ENCODE peak calls at places on chromosomes 2 and 18, in eight cellular contexts. M is astrocyte, B is HCT116, S is neural progenitor cell, R is fibroblast of lung, J is PC-3, V is GM23248, W is mammary epithelial cell. A is an unnamed sample.

GRCh38 chr2:201116959-201117734 is 1.2 kb downstream of the CFLAR start:
- DNase-seq in V (peak), W (no peak), S (peak), B (peak), J (peak), M (peak), R (peak), A (peak)

GRCh38 chr2:65435625-65436168 is 3.3 kb upstream of the SPRED2 start:
- DNase-seq in V (peak), B (peak), M (peak), S (peak), R (peak), W (peak), J (peak), A (peak)

GRCh38 chr18:57737661-57738060 is 65.5 kb downstream of the ATP8B1 start:
- DNase-seq in J (peak), W (peak), S (no peak), V (peak), B (no peak), M (peak), R (peak), A (peak)

GRCh38 chr2:3463156-3463835 is 56.0 kb downstream of the ADI1 start:
- DNase-seq in S (no peak), M (no peak), J (no peak), B (no peak), R (no peak), W (no peak), V (no peak), A (no peak)

GRCh38 chr2:220533485-220533884 is 906.1 kb downstream of the SLC4A3 start:
- DNase-seq in M (peak), B (peak), J (peak), W (peak), S (peak), R (peak), V (peak), A (peak)

GRCh38 chr2:151484100-151484499 is 74.4 kb downstream of the RIF1 start:
- DNase-seq in J (no peak), S (no peak), W (no peak), R (no peak), M (no peak), B (no peak), V (no peak), A (no peak)

GRCh38 chr2:168220971-168221819 is 26.2 kb downstream of the STK39 start:
- DNase-seq in W (peak), R (no peak), S (no peak), M (peak), J (no peak), B (no peak), V (no peak), A (no peak)

GRCh38 chr18:42174909-42175308 is 219.9 kb downstream of the PIK3C3 start:
- DNase-seq in S (peak), R (no peak), B (no peak), M (peak), W (peak), V (peak), J (peak), A (peak)

GRCh38 chr2:195995499-195995898 is 73.1 kb downstream of the DNAH7 start:
- DNase-seq in S (no peak), R (no peak), J (no peak), B (no peak), V (no peak), M (no peak), W (no peak), A (no peak)

GRCh38 chr2:40210968-40211353 is 240.9 kb downstream of the SLC8A1 start:
- DNase-seq in S (no peak), R (no peak), V (no peak), M (no peak), W (no peak), J (no peak), B (no peak), A (no peak)

GRCh38 chr18:58882039-58882438 is 17.4 kb downstream of the ZNF532 start:
- DNase-seq in V (peak), R (peak), S (no peak), M (no peak), W (no peak), J (no peak), B (no peak), A (no peak)

GRCh38 chr2:105369777-105370690 is 28.8 kb downstream of the FHL2 start:
- DNase-seq in R (peak), W (peak), V (peak), S (peak), J (peak), B (peak), M (peak), A (peak)

GRCh38 chr2:74924463-74925265 is 33.8 kb upstream of the POLE4 start:
- DNase-seq in M (no peak), J (no peak), S (no peak), R (no peak), W (no peak), B (no peak), V (no peak), A (no peak)

GRCh38 chr2:70509565-70509964 is 44.1 kb downstream of the TGFA start:
- DNase-seq in S (no peak), J (peak), M (no peak), W (no peak), B (no peak), V (peak), R (no peak), A (no peak)

GRCh38 chr2:231016576-231017249 is 20.6 kb upstream of the C2orf72 start:
- DNase-seq in W (no peak), V (no peak), B (no peak), R (peak), J (no peak), M (no peak), S (no peak), A (peak)

GRCh38 chr2:235595420-235596010 is 101.7 kb downstream of the AGAP1 start:
- DNase-seq in S (peak), J (peak), V (peak), R (peak), B (peak), M (peak), W (peak), A (peak)

GRCh38 chr2:204110250-204111183 is 174.0 kb downstream of the ICOS start:
- DNase-seq in R (peak), J (no peak), S (no peak), B (no peak), V (peak), M (no peak), W (no peak), A (no peak)

GRCh38 chr2:31674446-31674845 is 93.7 kb upstream of the SRD5A2 start:
- DNase-seq in B (no peak), V (no peak), M (no peak), J (no peak), W (no peak), S (no peak), R (no peak), A (no peak)

GRCh38 chr2:38039111-38039510 is 36.8 kb downstream of the CYP1B1 start:
- DNase-seq in M (peak), V (peak), B (no peak), S (no peak), W (no peak), J (no peak), R (peak), A (no peak)

GRCh38 chr2:10036095-10036879 is 7.1 kb upstream of the KLF11 start:
- DNase-seq in M (peak), B (no peak), R (peak), S (peak), V (peak), J (peak), W (peak), A (no peak)

GRCh38 chr2:125745514-125745913 is 910.4 kb upstream of the GYPC start:
- DNase-seq in W (no peak), J (peak), B (no peak), R (peak), S (peak), M (no peak), V (peak), A (peak)

GRCh38 chr2:206442854-206443734 is at the start of gene ADAM23:
- DNase-seq in S (peak), V (peak), B (no peak), J (peak), M (peak), W (peak), R (peak), A (peak)

GRCh38 chr18:66621816-66622576 is 18.1 kb upstream of the CDH19 start:
- DNase-seq in M (no peak), B (no peak), S (peak), R (no peak), J (no peak), V (no peak), W (no peak), A (no peak)

GRCh38 chr2:28452534-28453081 is 43.3 kb upstream of the PLB1 start:
- DNase-seq in V (peak), M (no peak), J (peak), S (peak), W (no peak), R (peak), B (peak), A (peak)

GRCh38 chr2:221553333-221553732 is 18.8 kb downstream of the EPHA4 start:
- DNase-seq in V (no peak), M (no peak), J (no peak), S (peak), W (no peak), R (no peak), B (no peak), A (no peak)

GRCh38 chr2:221554769-221555510 is 17.2 kb downstream of the EPHA4 start:
- DNase-seq in V (peak), J (no peak), B (no peak), S (peak), M (peak), R (no peak), W (no peak), A (no peak)

GRCh38 chr2:221558107-221558506 is 14.0 kb downstream of the EPHA4 start:
- DNase-seq in S (no peak), R (no peak), B (no peak), M (no peak), W (no peak), V (no peak), J (no peak), A (no peak)

GRCh38 chr2:221552282-221552681 is 19.8 kb downstream of the EPHA4 start:
- DNase-seq in W (no peak), B (no peak), M (no peak), S (no peak), J (no peak), R (no peak), V (no peak), A (no peak)

GRCh38 chr2:221555511-221555845 is 16.6 kb downstream of the EPHA4 start:
- DNase-seq in M (no peak), W (no peak), S (no peak), B (no peak), V (no peak), J (no peak), R (no peak), A (no peak)
- H2AFZ ChIP-seq in M (no peak), W (no peak), S (no peak), B (no peak), V (no peak), J (no peak), R (no peak), A (no peak)

GRCh38 chr2:232386740-232387450 is 8.3 kb downstream of the ALPP start:
- DNase-seq in V (peak), M (peak), B (no peak), W (peak), S (peak), R (no peak), J (no peak), A (no peak)
- TF ChIP-seq EZH2 in V (no peak), M (peak), B (no peak), W (peak), S (peak), R (peak), J (no peak), A (peak)

GRCh38 chr2:165469417-165469816 is at the start of gene CSRNP3:
- DNase-seq in V (peak), R (peak), B (peak), W (peak), M (peak), S (peak), J (peak), A (peak)

GRCh38 chr2:165467921-165468320 is 1.6 kb upstream of the CSRNP3 start:
- DNase-seq in W (no peak), B (no peak), M (no peak), J (no peak), R (no peak), S (no peak), V (no peak), A (no peak)

GRCh38 chr2:165474621-165475269 is 5.2 kb downstream of the CSRNP3 start:
- DNase-seq in V (no peak), R (no peak), M (no peak), W (no peak), S (no peak), B (no peak), J (no peak), A (no peak)

GRCh38 chr2:165470351-165470750 is 853 bp downstream of the CSRNP3 start:
- DNase-seq in W (no peak), B (no peak), V (no peak), S (no peak), M (no peak), R (no peak), J (no peak), A (no peak)

DNA sequence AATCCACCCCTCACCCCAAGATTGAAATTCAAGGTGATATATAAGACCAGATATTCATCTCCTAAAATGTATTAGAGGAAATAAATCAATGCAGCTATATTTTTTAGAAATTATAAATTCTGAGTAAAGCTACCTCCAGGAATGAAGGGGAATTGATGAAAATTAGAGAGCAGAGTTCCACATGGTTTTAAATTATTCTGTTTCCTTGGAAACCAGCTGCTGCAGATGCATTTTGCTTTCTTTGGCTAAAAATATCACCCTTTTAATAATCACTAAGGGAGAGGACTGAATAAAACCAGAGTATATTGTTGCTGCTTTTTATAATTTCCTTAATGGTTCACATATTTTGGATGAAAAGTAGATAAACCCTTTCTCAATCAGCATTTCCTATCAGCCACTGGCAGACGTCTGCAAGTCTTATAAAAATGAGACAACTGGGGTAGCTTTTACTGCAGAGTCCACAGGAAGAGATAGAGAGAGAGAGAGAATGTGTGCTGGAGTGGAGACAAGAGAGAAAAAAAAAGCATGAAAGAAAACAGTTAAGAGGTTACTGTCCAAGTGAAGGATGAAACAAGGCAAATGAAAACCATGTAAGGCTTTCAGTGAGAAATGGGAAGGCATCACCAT is 2.0 kb downstream of the CSRNP3 start:
- DNase-seq in R (no peak), S (no peak), V (no peak), J (no peak), B (no peak), W (no peak), M (peak), A (no peak)
- H2AFZ ChIP-seq in R (no peak), S (no peak), V (peak), J (peak), B (no peak), W (peak), M (no peak), A (peak)

GRCh38 chr18:26863122-26863879 is 2.2 kb downstream of the AQP4 start:
- DNase-seq in R (no peak), S (peak), W (peak), V (peak), M (no peak), B (no peak), J (peak), A (peak)
- TF ChIP-seq EZH2 in R (no peak), S (peak), W (no peak), V (no peak), M (no peak), B (no peak), J (no peak), A (no peak)

DNA sequence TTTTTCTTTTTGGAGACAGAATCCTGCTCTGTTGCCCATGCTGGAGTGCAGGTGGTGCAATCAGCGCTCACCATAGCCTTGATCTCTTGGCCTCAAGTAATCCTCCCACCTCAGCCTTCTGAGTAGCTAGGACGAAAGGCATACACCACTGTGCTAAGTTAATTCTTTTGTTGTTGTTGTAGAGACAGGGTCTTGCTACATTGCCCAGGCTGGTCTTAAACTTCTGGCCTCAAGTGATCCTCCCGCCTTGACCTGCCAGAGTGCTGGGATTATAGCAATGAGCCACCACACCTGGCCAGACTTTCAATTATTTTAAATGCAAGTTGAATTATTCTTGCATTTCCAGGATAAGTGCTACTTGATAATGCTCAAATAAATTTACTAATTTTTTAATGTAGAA is 126.5 kb downstream of the DTNB start:
- DNase-seq in V (no peak), J (no peak), M (no peak), W (no peak), B (no peak), R (no peak), S (no peak), A (no peak)
- H2AFZ ChIP-seq in V (no peak), J (no peak), M (no peak), W (no peak), B (no peak), R (no peak), S (no peak), A (no peak)

DNA sequence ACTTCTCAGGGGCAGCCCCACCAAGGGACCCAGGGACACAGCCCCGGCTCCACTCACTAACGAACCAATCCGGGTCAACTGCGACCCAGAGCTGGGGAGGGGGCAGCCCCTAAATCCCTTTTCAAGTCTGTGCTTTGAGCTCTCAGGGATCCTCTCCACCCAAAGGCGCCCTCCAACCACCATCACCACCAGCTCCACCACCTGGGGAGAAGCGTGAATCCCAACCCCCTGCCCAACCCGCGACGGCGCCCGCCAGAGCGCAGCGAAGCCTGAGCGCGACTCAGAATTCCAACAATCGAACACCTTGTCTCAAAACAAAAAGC is 513 bp downstream of the DSC3 start:
- DNase-seq in M (no peak), B (no peak), R (no peak), J (no peak), S (no peak), V (no peak), W (no peak), A (peak)
- TF ChIP-seq EZH2 in M (peak), B (no peak), R (no peak), J (no peak), S (no peak), V (no peak), W (no peak), A (no peak)

GRCh38 chr18:35027206-35027605 is 14.0 kb upstream of the MAPRE2 start:
- DNase-seq in M (no peak), B (no peak), J (no peak), S (no peak), W (no peak), R (no peak), V (no peak), A (no peak)

GRCh38 chr18:35028556-35028955 is 12.7 kb upstream of the MAPRE2 start:
- DNase-seq in S (no peak), M (peak), V (peak), B (no peak), J (no peak), W (no peak), R (peak), A (no peak)

GRCh38 chr18:35024965-35025364 is 16.2 kb upstream of the MAPRE2 start:
- DNase-seq in W (no peak), R (peak), V (peak), M (peak), S (no peak), B (no peak), J (peak), A (peak)

GRCh38 chr18:35024196-35024595 is 17.0 kb upstream of the MAPRE2 start:
- DNase-seq in R (no peak), B (no peak), M (no peak), W (no peak), S (no peak), J (no peak), V (peak), A (no peak)

DNA sequence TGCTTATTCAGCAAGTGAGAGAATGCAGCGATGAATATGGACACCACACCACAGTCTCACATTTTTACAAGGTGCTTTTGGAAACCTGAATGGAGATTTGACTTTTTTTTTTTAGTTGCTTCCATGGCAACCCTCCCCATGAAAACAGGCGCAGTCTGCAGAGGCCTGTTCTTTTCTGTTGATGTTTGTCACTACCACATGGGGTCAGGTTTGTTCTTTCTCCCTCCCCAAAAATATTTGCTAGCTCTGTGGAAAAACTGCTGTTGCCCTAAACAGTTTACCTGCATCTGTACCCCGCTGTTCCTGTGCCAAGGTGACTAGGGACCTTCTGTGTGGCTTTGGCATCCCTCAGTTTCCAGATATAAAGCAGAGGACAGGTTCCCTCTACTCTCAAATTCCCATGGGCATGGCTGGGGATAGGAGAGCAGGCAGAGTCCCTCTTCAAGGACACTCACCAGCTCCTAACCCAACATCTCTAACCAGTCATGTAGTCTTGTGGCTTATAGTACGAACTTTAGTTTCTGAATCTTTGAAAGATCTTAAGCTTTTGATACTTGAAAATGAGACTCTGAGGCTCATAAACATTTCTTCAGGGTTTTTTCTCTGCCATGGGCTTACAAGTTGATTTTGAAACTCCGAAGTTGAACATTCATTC is 14.7 kb upstream of the MAPRE2 start:
- DNase-seq in B (no peak), J (no peak), M (no peak), S (peak), R (no peak), V (no peak), W (no peak), A (no peak)
- H2AFZ ChIP-seq in B (no peak), J (no peak), M (no peak), S (peak), R (no peak), V (no peak), W (no peak), A (no peak)

DNA sequence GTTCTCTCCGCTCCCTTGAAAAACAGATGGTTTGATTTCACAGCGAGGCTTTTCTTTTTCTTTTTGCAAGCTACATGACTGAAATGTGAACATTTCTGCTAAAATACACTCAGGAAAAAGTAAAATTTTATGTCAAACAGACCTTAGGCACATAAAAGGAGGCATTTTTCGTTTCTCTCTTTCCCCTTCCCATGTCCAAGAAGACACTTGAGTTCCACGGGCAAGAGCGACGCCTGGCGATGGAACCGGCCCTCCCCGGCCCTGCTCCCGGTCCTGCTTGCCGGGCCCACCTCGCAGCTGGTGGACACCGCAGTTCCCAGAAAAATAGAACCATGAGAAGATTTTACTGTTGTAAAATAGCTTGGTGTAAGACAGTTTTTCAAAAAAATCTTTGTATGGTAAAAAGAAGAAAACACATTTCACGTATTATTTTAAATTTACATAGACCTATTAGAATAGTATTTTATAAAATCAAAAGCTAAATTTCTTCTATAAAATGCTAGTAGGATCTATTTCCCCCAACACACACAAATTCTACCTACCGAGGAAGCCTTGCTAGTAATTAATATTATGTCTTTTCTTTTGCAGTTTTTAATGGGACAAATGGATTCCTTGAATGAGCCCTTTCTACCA is 2.3 kb upstream of the ALKAL2 start:
- DNase-seq in J (peak), M (peak), B (no peak), R (peak), V (peak), W (peak), S (peak), A (peak)
- TF ChIP-seq EZH2 in J (no peak), M (no peak), B (no peak), R (no peak), V (no peak), W (no peak), S (no peak), A (no peak)